ENCODE peak calls at places on chromosomes 7 and 10, in ten cellular contexts. G, J, X, T, E, B, O, L, V and C are unnamed samples.

GRCh38 chr7:37208528-37208927 is 240.1 kb downstream of the ELMO1 start:
- DNase-seq in G (peak; percentile 97), J (peak; percentile 32), X (peak; percentile 73), T (peak; percentile 19), E (peak; percentile 57), B (peak; percentile 41), O (no peak), L (peak; percentile 4), V (peak; percentile 77), C (peak; percentile 71)

GRCh38 chr10:116278832-116279231 is 5.8 kb upstream of the GFRA1 start:
- DNase-seq in G (peak; percentile 20), J (no peak), X (no peak), T (no peak), E (no peak), B (no peak), O (no peak), L (no peak), V (no peak), C (no peak)

GRCh38 chr10:123721441-123722049 is 55.4 kb downstream of the GPR26 start:
- DNase-seq in G (no peak), J (no peak), X (no peak), T (no peak), E (no peak), B (no peak), O (no peak), L (no peak), V (no peak), C (no peak)

GRCh38 chr10:97754726-97755125 is 17.1 kb downstream of the SFRP5 start:
- DNase-seq in G (no peak), J (no peak), X (no peak), T (no peak), E (no peak), B (no peak), O (no peak), L (no peak), V (no peak), C (no peak)

GRCh38 chr7:64997927-64998391 is 7.1 kb upstream of the ZNF117 start:
- DNase-seq in G (no peak), J (no peak), X (no peak), T (no peak), E (no peak), B (peak; percentile 75), O (no peak), L (no peak), V (no peak), C (no peak)

GRCh38 chr7:151993977-151994676 is 31.3 kb upstream of the GALNT11 start:
- DNase-seq in G (no peak), J (no peak), X (no peak), T (no peak), E (peak; percentile 31), B (peak; percentile 4), O (no peak), L (no peak), V (no peak), C (peak; percentile 19)

GRCh38 chr10:22332116-22332692 is 11.3 kb downstream of the BMI1 start:
- DNase-seq in G (no peak), J (no peak), X (no peak), T (no peak), E (no peak), B (no peak), O (no peak), L (no peak), V (no peak), C (no peak)

GRCh38 chr7:138661236-138661635 is 39.9 kb downstream of the SVOPL start:
- DNase-seq in G (no peak), J (peak; percentile 29), X (no peak), T (no peak), E (no peak), B (no peak), O (no peak), L (no peak), V (no peak), C (no peak)

GRCh38 chr10:74486659-74487058 is 335.6 kb downstream of the ADK start:
- DNase-seq in G (no peak), J (no peak), X (no peak), T (no peak), E (no peak), B (no peak), O (no peak), L (no peak), V (no peak), C (no peak)

GRCh38 chr10:77827383-77827782 is 99.2 kb downstream of the DLG5 start:
- DNase-seq in G (no peak), J (no peak), X (no peak), T (no peak), E (no peak), B (no peak), O (no peak), L (no peak), V (no peak), C (no peak)

GRCh38 chr10:24901686-24902399 is 50.6 kb downstream of the PRTFDC1 start:
- DNase-seq in G (peak; percentile 75), J (peak; percentile 100), X (no peak), T (no peak), E (peak; percentile 31), B (peak; percentile 92), O (no peak), L (peak; percentile 88), V (peak; percentile 73), C (peak; percentile 59)

GRCh38 chr10:84329986-84330651 is 1.7 kb downstream of the CCSER2 start:
- DNase-seq in G (no peak), J (no peak), X (no peak), T (no peak), E (no peak), B (no peak), O (no peak), L (no peak), V (no peak), C (no peak)

GRCh38 chr7:33243319-33243881 is 114.0 kb downstream of the BBS9 start:
- DNase-seq in G (peak; percentile 53), J (peak; percentile 33), X (peak; percentile 57), T (no peak), E (no peak), B (peak; percentile 55), O (no peak), L (peak; percentile 57), V (peak; percentile 52), C (peak; percentile 46)